ENCODE peak calls at places on chromosomes 6 and 20, in six cellular contexts. One of them, this sample, is unnamed.

GRCh38 chr6:151155095-151155494 is 84.7 kb upstream of the AKAP12 start:
- DNase-seq in naive thymus-derived CD8-positive, alpha-beta T cell: no peak
- DNase-seq in activated naive CD8-positive, alpha-beta T cell treated with anti-CD3 and anti-CD28 coated beads, Interleukin-2, amount 50 U/mL, for 24 hours: no peak
- DNase-seq in CD8-positive, alpha-beta memory T cell: no peak
- DNase-seq in stimulated activated CD8-positive, alpha-beta memory T cell treated with anti-CD3 and anti-CD28 coated beads, Interleukin-2, amount 100 ng/mL, for 1 hour: no peak
- DNase-seq in HTR-8/SVneo: no peak
- DNase-seq in this sample: no peak

GRCh38 chr6:78611886-78612480 is 255.4 kb upstream of the IRAK1BP1 start:
- DNase-seq in naive thymus-derived CD8-positive, alpha-beta T cell: no peak
- DNase-seq in activated naive CD8-positive, alpha-beta T cell treated with anti-CD3 and anti-CD28 coated beads, Interleukin-2, amount 50 U/mL, for 24 hours: no peak
- DNase-seq in CD8-positive, alpha-beta memory T cell: no peak
- DNase-seq in stimulated activated CD8-positive, alpha-beta memory T cell treated with anti-CD3 and anti-CD28 coated beads, Interleukin-2, amount 100 ng/mL, for 1 hour: no peak
- DNase-seq in HTR-8/SVneo: no peak
- DNase-seq in this sample: no peak

GRCh38 chr6:135522975-135523692 is 25.6 kb upstream of the AHI1 start:
- DNase-seq in naive thymus-derived CD8-positive, alpha-beta T cell: no peak
- DNase-seq in activated naive CD8-positive, alpha-beta T cell treated with anti-CD3 and anti-CD28 coated beads, Interleukin-2, amount 50 U/mL, for 24 hours: no peak
- DNase-seq in CD8-positive, alpha-beta memory T cell: no peak
- DNase-seq in stimulated activated CD8-positive, alpha-beta memory T cell treated with anti-CD3 and anti-CD28 coated beads, Interleukin-2, amount 100 ng/mL, for 1 hour: no peak
- DNase-seq in HTR-8/SVneo: no peak
- DNase-seq in this sample: no peak

GRCh38 chr6:49151461-49151860 is 311.6 kb downstream of the MMUT start:
- DNase-seq in naive thymus-derived CD8-positive, alpha-beta T cell: no peak
- DNase-seq in activated naive CD8-positive, alpha-beta T cell treated with anti-CD3 and anti-CD28 coated beads, Interleukin-2, amount 50 U/mL, for 24 hours: no peak
- DNase-seq in CD8-positive, alpha-beta memory T cell: no peak
- DNase-seq in stimulated activated CD8-positive, alpha-beta memory T cell treated with anti-CD3 and anti-CD28 coated beads, Interleukin-2, amount 100 ng/mL, for 1 hour: no peak
- DNase-seq in HTR-8/SVneo: no peak
- DNase-seq in this sample: no peak

GRCh38 chr20:39269031-39269461 is 306.9 kb downstream of the DHX35 start:
- DNase-seq in naive thymus-derived CD8-positive, alpha-beta T cell: peak
- DNase-seq in activated naive CD8-positive, alpha-beta T cell treated with anti-CD3 and anti-CD28 coated beads, Interleukin-2, amount 50 U/mL, for 24 hours: peak
- DNase-seq in CD8-positive, alpha-beta memory T cell: no peak
- DNase-seq in stimulated activated CD8-positive, alpha-beta memory T cell treated with anti-CD3 and anti-CD28 coated beads, Interleukin-2, amount 100 ng/mL, for 1 hour: no peak
- DNase-seq in HTR-8/SVneo: peak
- DNase-seq in this sample: no peak

GRCh38 chr20:38113401-38114325 is 51.4 kb downstream of the TGM2 start:
- DNase-seq in naive thymus-derived CD8-positive, alpha-beta T cell: no peak
- DNase-seq in activated naive CD8-positive, alpha-beta T cell treated with anti-CD3 and anti-CD28 coated beads, Interleukin-2, amount 50 U/mL, for 24 hours: no peak
- DNase-seq in CD8-positive, alpha-beta memory T cell: no peak
- DNase-seq in stimulated activated CD8-positive, alpha-beta memory T cell treated with anti-CD3 and anti-CD28 coated beads, Interleukin-2, amount 100 ng/mL, for 1 hour: no peak
- DNase-seq in HTR-8/SVneo: peak
- DNase-seq in this sample: no peak

GRCh38 chr6:110517034-110517433 is 40.6 kb upstream of the SLC22A16 start:
- DNase-seq in naive thymus-derived CD8-positive, alpha-beta T cell: no peak
- DNase-seq in activated naive CD8-positive, alpha-beta T cell treated with anti-CD3 and anti-CD28 coated beads, Interleukin-2, amount 50 U/mL, for 24 hours: no peak
- DNase-seq in CD8-positive, alpha-beta memory T cell: no peak
- DNase-seq in stimulated activated CD8-positive, alpha-beta memory T cell treated with anti-CD3 and anti-CD28 coated beads, Interleukin-2, amount 100 ng/mL, for 1 hour: no peak
- DNase-seq in HTR-8/SVneo: no peak
- DNase-seq in this sample: no peak

GRCh38 chr20:51310216-51310615 is 232.3 kb downstream of the NFATC2 start:
- DNase-seq in naive thymus-derived CD8-positive, alpha-beta T cell: no peak
- DNase-seq in activated naive CD8-positive, alpha-beta T cell treated with anti-CD3 and anti-CD28 coated beads, Interleukin-2, amount 50 U/mL, for 24 hours: no peak
- DNase-seq in CD8-positive, alpha-beta memory T cell: no peak
- DNase-seq in stimulated activated CD8-positive, alpha-beta memory T cell treated with anti-CD3 and anti-CD28 coated beads, Interleukin-2, amount 100 ng/mL, for 1 hour: no peak
- DNase-seq in HTR-8/SVneo: no peak
- DNase-seq in this sample: no peak

GRCh38 chr6:163354779-163355431 is 59.6 kb upstream of the QKI start:
- DNase-seq in naive thymus-derived CD8-positive, alpha-beta T cell: no peak
- DNase-seq in activated naive CD8-positive, alpha-beta T cell treated with anti-CD3 and anti-CD28 coated beads, Interleukin-2, amount 50 U/mL, for 24 hours: no peak
- DNase-seq in CD8-positive, alpha-beta memory T cell: no peak
- DNase-seq in stimulated activated CD8-positive, alpha-beta memory T cell treated with anti-CD3 and anti-CD28 coated beads, Interleukin-2, amount 100 ng/mL, for 1 hour: no peak
- DNase-seq in HTR-8/SVneo: no peak
- DNase-seq in this sample: no peak

GRCh38 chr6:41684311-41685182 is 46.3 kb downstream of the MDFI start:
- DNase-seq in naive thymus-derived CD8-positive, alpha-beta T cell: no peak
- DNase-seq in activated naive CD8-positive, alpha-beta T cell treated with anti-CD3 and anti-CD28 coated beads, Interleukin-2, amount 50 U/mL, for 24 hours: no peak
- DNase-seq in CD8-positive, alpha-beta memory T cell: no peak
- DNase-seq in stimulated activated CD8-positive, alpha-beta memory T cell treated with anti-CD3 and anti-CD28 coated beads, Interleukin-2, amount 100 ng/mL, for 1 hour: no peak
- DNase-seq in HTR-8/SVneo: no peak
- DNase-seq in this sample: no peak

GRCh38 chr20:38222231-38222922 is 38.2 kb downstream of the KIAA1755 start:
- DNase-seq in naive thymus-derived CD8-positive, alpha-beta T cell: no peak
- DNase-seq in activated naive CD8-positive, alpha-beta T cell treated with anti-CD3 and anti-CD28 coated beads, Interleukin-2, amount 50 U/mL, for 24 hours: peak
- DNase-seq in CD8-positive, alpha-beta memory T cell: peak
- DNase-seq in stimulated activated CD8-positive, alpha-beta memory T cell treated with anti-CD3 and anti-CD28 coated beads, Interleukin-2, amount 100 ng/mL, for 1 hour: peak
- DNase-seq in HTR-8/SVneo: peak
- DNase-seq in this sample: peak

GRCh38 chr6:135073217-135073616 is 18.6 kb upstream of the HBS1L start:
- DNase-seq in naive thymus-derived CD8-positive, alpha-beta T cell: no peak
- DNase-seq in activated naive CD8-positive, alpha-beta T cell treated with anti-CD3 and anti-CD28 coated beads, Interleukin-2, amount 50 U/mL, for 24 hours: no peak
- DNase-seq in CD8-positive, alpha-beta memory T cell: no peak
- DNase-seq in stimulated activated CD8-positive, alpha-beta memory T cell treated with anti-CD3 and anti-CD28 coated beads, Interleukin-2, amount 100 ng/mL, for 1 hour: no peak
- DNase-seq in HTR-8/SVneo: no peak
- DNase-seq in this sample: no peak

GRCh38 chr20:35991142-35991771 is 22.9 kb downstream of the CNBD2 start:
- DNase-seq in naive thymus-derived CD8-positive, alpha-beta T cell: no peak
- DNase-seq in activated naive CD8-positive, alpha-beta T cell treated with anti-CD3 and anti-CD28 coated beads, Interleukin-2, amount 50 U/mL, for 24 hours: no peak
- DNase-seq in CD8-positive, alpha-beta memory T cell: no peak
- DNase-seq in stimulated activated CD8-positive, alpha-beta memory T cell treated with anti-CD3 and anti-CD28 coated beads, Interleukin-2, amount 100 ng/mL, for 1 hour: no peak
- DNase-seq in HTR-8/SVneo: peak
- DNase-seq in this sample: no peak

GRCh38 chr20:23242104-23242503 is 108.5 kb upstream of the NXT1 start:
- DNase-seq in naive thymus-derived CD8-positive, alpha-beta T cell: no peak
- DNase-seq in activated naive CD8-positive, alpha-beta T cell treated with anti-CD3 and anti-CD28 coated beads, Interleukin-2, amount 50 U/mL, for 24 hours: no peak
- DNase-seq in CD8-positive, alpha-beta memory T cell: no peak
- DNase-seq in stimulated activated CD8-positive, alpha-beta memory T cell treated with anti-CD3 and anti-CD28 coated beads, Interleukin-2, amount 100 ng/mL, for 1 hour: no peak
- DNase-seq in HTR-8/SVneo: no peak
- DNase-seq in this sample: no peak

GRCh38 chr6:167058261-167058660 is 59.1 kb downstream of the CEP43 start:
- DNase-seq in naive thymus-derived CD8-positive, alpha-beta T cell: no peak
- DNase-seq in activated naive CD8-positive, alpha-beta T cell treated with anti-CD3 and anti-CD28 coated beads, Interleukin-2, amount 50 U/mL, for 24 hours: no peak
- DNase-seq in CD8-positive, alpha-beta memory T cell: no peak
- DNase-seq in stimulated activated CD8-positive, alpha-beta memory T cell treated with anti-CD3 and anti-CD28 coated beads, Interleukin-2, amount 100 ng/mL, for 1 hour: no peak
- DNase-seq in HTR-8/SVneo: no peak
- DNase-seq in this sample: no peak

GRCh38 chr20:44054849-44055248 is 132.1 kb downstream of the JPH2 start:
- DNase-seq in naive thymus-derived CD8-positive, alpha-beta T cell: no peak
- DNase-seq in activated naive CD8-positive, alpha-beta T cell treated with anti-CD3 and anti-CD28 coated beads, Interleukin-2, amount 50 U/mL, for 24 hours: no peak
- DNase-seq in CD8-positive, alpha-beta memory T cell: no peak
- DNase-seq in stimulated activated CD8-positive, alpha-beta memory T cell treated with anti-CD3 and anti-CD28 coated beads, Interleukin-2, amount 100 ng/mL, for 1 hour: no peak
- DNase-seq in HTR-8/SVneo: no peak
- DNase-seq in this sample: no peak

GRCh38 chr6:158475344-158476302 is 84.3 kb upstream of the TMEM181 start:
- DNase-seq in naive thymus-derived CD8-positive, alpha-beta T cell: no peak
- DNase-seq in activated naive CD8-positive, alpha-beta T cell treated with anti-CD3 and anti-CD28 coated beads, Interleukin-2, amount 50 U/mL, for 24 hours: no peak
- DNase-seq in CD8-positive, alpha-beta memory T cell: no peak
- DNase-seq in stimulated activated CD8-positive, alpha-beta memory T cell treated with anti-CD3 and anti-CD28 coated beads, Interleukin-2, amount 100 ng/mL, for 1 hour: no peak
- DNase-seq in HTR-8/SVneo: peak
- DNase-seq in this sample: no peak

GRCh38 chr20:63318391-63319163 is 25.6 kb downstream of the COL20A1 start:
- DNase-seq in naive thymus-derived CD8-positive, alpha-beta T cell: no peak
- DNase-seq in activated naive CD8-positive, alpha-beta T cell treated with anti-CD3 and anti-CD28 coated beads, Interleukin-2, amount 50 U/mL, for 24 hours: no peak
- DNase-seq in CD8-positive, alpha-beta memory T cell: peak
- DNase-seq in stimulated activated CD8-positive, alpha-beta memory T cell treated with anti-CD3 and anti-CD28 coated beads, Interleukin-2, amount 100 ng/mL, for 1 hour: no peak
- DNase-seq in HTR-8/SVneo: no peak
- DNase-seq in this sample: no peak

GRCh38 chr6:12148317-12148801 is 136.2 kb downstream of the HIVEP1 start:
- DNase-seq in naive thymus-derived CD8-positive, alpha-beta T cell: no peak
- DNase-seq in activated naive CD8-positive, alpha-beta T cell treated with anti-CD3 and anti-CD28 coated beads, Interleukin-2, amount 50 U/mL, for 24 hours: no peak
- DNase-seq in CD8-positive, alpha-beta memory T cell: no peak
- DNase-seq in stimulated activated CD8-positive, alpha-beta memory T cell treated with anti-CD3 and anti-CD28 coated beads, Interleukin-2, amount 100 ng/mL, for 1 hour: no peak
- DNase-seq in HTR-8/SVneo: peak
- DNase-seq in this sample: no peak

GRCh38 chr20:41142914-41143313 is 5.6 kb downstream of the PLCG1 start:
- DNase-seq in naive thymus-derived CD8-positive, alpha-beta T cell: no peak
- DNase-seq in activated naive CD8-positive, alpha-beta T cell treated with anti-CD3 and anti-CD28 coated beads, Interleukin-2, amount 50 U/mL, for 24 hours: no peak
- DNase-seq in CD8-positive, alpha-beta memory T cell: peak
- DNase-seq in stimulated activated CD8-positive, alpha-beta memory T cell treated with anti-CD3 and anti-CD28 coated beads, Interleukin-2, amount 100 ng/mL, for 1 hour: no peak
- DNase-seq in HTR-8/SVneo: no peak
- DNase-seq in this sample: peak

GRCh38 chr20:45174434-45175364 is at the start of gene PI3:
- DNase-seq in naive thymus-derived CD8-positive, alpha-beta T cell: no peak
- DNase-seq in activated naive CD8-positive, alpha-beta T cell treated with anti-CD3 and anti-CD28 coated beads, Interleukin-2, amount 50 U/mL, for 24 hours: no peak
- DNase-seq in CD8-positive, alpha-beta memory T cell: no peak
- DNase-seq in stimulated activated CD8-positive, alpha-beta memory T cell treated with anti-CD3 and anti-CD28 coated beads, Interleukin-2, amount 100 ng/mL, for 1 hour: no peak
- DNase-seq in HTR-8/SVneo: no peak
- DNase-seq in this sample: no peak

GRCh38 chr20:54058420-54059139 is 11.8 kb downstream of the BCAS1 start:
- DNase-seq in naive thymus-derived CD8-positive, alpha-beta T cell: no peak
- DNase-seq in activated naive CD8-positive, alpha-beta T cell treated with anti-CD3 and anti-CD28 coated beads, Interleukin-2, amount 50 U/mL, for 24 hours: no peak
- DNase-seq in CD8-positive, alpha-beta memory T cell: no peak
- DNase-seq in stimulated activated CD8-positive, alpha-beta memory T cell treated with anti-CD3 and anti-CD28 coated beads, Interleukin-2, amount 100 ng/mL, for 1 hour: no peak
- DNase-seq in HTR-8/SVneo: no peak
- DNase-seq in this sample: no peak

GRCh38 chr6:3696525-3696924 is 55.0 kb downstream of the PXDC1 start:
- DNase-seq in naive thymus-derived CD8-positive, alpha-beta T cell: no peak
- DNase-seq in activated naive CD8-positive, alpha-beta T cell treated with anti-CD3 and anti-CD28 coated beads, Interleukin-2, amount 50 U/mL, for 24 hours: no peak
- DNase-seq in CD8-positive, alpha-beta memory T cell: no peak
- DNase-seq in stimulated activated CD8-positive, alpha-beta memory T cell treated with anti-CD3 and anti-CD28 coated beads, Interleukin-2, amount 100 ng/mL, for 1 hour: no peak
- DNase-seq in HTR-8/SVneo: no peak
- DNase-seq in this sample: no peak

GRCh38 chr6:5996701-5997419 is 9.9 kb downstream of the NRN1 start:
- DNase-seq in naive thymus-derived CD8-positive, alpha-beta T cell: no peak
- DNase-seq in activated naive CD8-positive, alpha-beta T cell treated with anti-CD3 and anti-CD28 coated beads, Interleukin-2, amount 50 U/mL, for 24 hours: no peak
- DNase-seq in CD8-positive, alpha-beta memory T cell: no peak
- DNase-seq in stimulated activated CD8-positive, alpha-beta memory T cell treated with anti-CD3 and anti-CD28 coated beads, Interleukin-2, amount 100 ng/mL, for 1 hour: no peak
- DNase-seq in HTR-8/SVneo: peak
- DNase-seq in this sample: no peak

This sample was measured in activated effector memory CD4-positive, alpha-beta T cell treated with Interleukin-2 at 50 U/mL for 16 hours.